ENCODE peak calls at places on chromosome 12, in nine cellular contexts. K is activated CD8-positive, alpha-beta memory T cell treated with anti-CD3 and anti-CD28 coated beads for 1 hour; I is glutamatergic neuron; M is NCI-H187 treated with DMSO at 0.1 percent for 48 hours; O is stimulated activated CD4-positive, alpha-beta T cell treated with anti-CD3 and anti-CD28 coated beads, Interleukin-4, amount 100 ng/mL, for 24 hours; J is stomach; P is lower lobe of right lung; H is ELR; G is non-pigmented ciliary epithelial cell. L is an unnamed sample.

GRCh38 chr12:82723093-82723492 is 36.4 kb downstream of the TMTC2 start:
- DNase-seq in O (peak; percentile 4), H (no peak), P (no peak), J (no peak), G (no peak), I (no peak), M (no peak), K (no peak), L (no peak)

GRCh38 chr12:45357547-45358417 is 141.9 kb downstream of the ANO6 start:
- DNase-seq in P (no peak), J (no peak), M (no peak), H (no peak), G (no peak), O (no peak), I (no peak), K (no peak), L (no peak)

GRCh38 chr12:84719997-84720396 is 192.6 kb downstream of the SLC6A15 start:
- DNase-seq in O (no peak), P (no peak), I (no peak), J (no peak), K (no peak), H (no peak), M (no peak), G (no peak), L (no peak)

GRCh38 chr12:62660763-62661162 is 194.1 kb downstream of the MON2 start:
- DNase-seq in G (peak; percentile 68), O (no peak), M (no peak), H (peak; percentile 89), I (no peak), K (no peak), P (no peak), J (no peak), L (no peak)

GRCh38 chr12:123131291-123131831 is 19.5 kb downstream of the PITPNM2 start:
- DNase-seq in O (no peak), H (no peak), M (no peak), J (no peak), G (no peak), I (no peak), P (no peak), K (no peak), L (peak; percentile 57)

GRCh38 chr12:52847335-52848102 is 1.3 kb downstream of the KRT78 start:
- DNase-seq in K (no peak), J (peak; percentile 31), H (peak; percentile 25), O (no peak), G (no peak), M (no peak), I (no peak), P (no peak), L (no peak)

GRCh38 chr12:42010715-42011114 is 134.0 kb downstream of the GXYLT1 start:
- DNase-seq in H (no peak), J (no peak), K (no peak), I (no peak), G (no peak), O (no peak), P (no peak), M (no peak), L (no peak)

GRCh38 chr12:69555461-69555860 is 29.8 kb upstream of the CCT2 start:
- DNase-seq in J (no peak), P (no peak), H (peak; percentile 98), G (peak; percentile 82), O (no peak), I (no peak), K (no peak), M (no peak), L (no peak)

L was measured in left colon.